ENCODE peak calls at places on chromosomes 5 and 9, in seven cellular contexts. P is A549, E is HepG2, V is GM12878, N is H1, U is IMR-90, J is SK-N-SH. A is an unnamed sample.

GRCh38 chr5:29960323-29960722 is 1233.2 kb upstream of the CDH6 start:
- DNase-seq in V (no peak), P (no peak), E (no peak), U (no peak), N (no peak), J (no peak), A (no peak)

GRCh38 chr5:76099286-76099702 is 16.1 kb downstream of the SV2C start:
- DNase-seq in U (no peak), E (no peak), N (no peak), J (no peak), V (peak), P (no peak), A (no peak)

GRCh38 chr5:180620014-180620413 is 28.7 kb upstream of the SCGB3A1 start:
- DNase-seq in E (no peak), P (no peak), J (no peak), V (no peak), U (no peak), N (no peak), A (no peak)

GRCh38 chr9:130837002-130837511 is 2.0 kb downstream of the ABL1 start:
- DNase-seq in V (no peak), N (no peak), P (peak), J (peak), E (peak), U (peak), A (no peak)

GRCh38 chr5:174097486-174098185 is 52.1 kb downstream of the NSG2 start:
- DNase-seq in U (no peak), E (no peak), P (no peak), N (no peak), J (no peak), V (no peak), A (no peak)

GRCh38 chr9:124280176-124280691 is 22.5 kb downstream of the NEK6 start:
- DNase-seq in U (peak), J (no peak), V (no peak), E (no peak), P (no peak), N (no peak), A (no peak)

GRCh38 chr5:171615201-171616001 is 170.2 kb upstream of the SMIM23 start:
- DNase-seq in U (no peak), J (peak), P (no peak), E (no peak), N (peak), V (no peak), A (peak)

GRCh38 chr9:91231619-91232018 is 130.1 kb downstream of the AUH start:
- DNase-seq in V (no peak), J (no peak), E (no peak), N (no peak), P (no peak), U (no peak), A (no peak)

DNA sequence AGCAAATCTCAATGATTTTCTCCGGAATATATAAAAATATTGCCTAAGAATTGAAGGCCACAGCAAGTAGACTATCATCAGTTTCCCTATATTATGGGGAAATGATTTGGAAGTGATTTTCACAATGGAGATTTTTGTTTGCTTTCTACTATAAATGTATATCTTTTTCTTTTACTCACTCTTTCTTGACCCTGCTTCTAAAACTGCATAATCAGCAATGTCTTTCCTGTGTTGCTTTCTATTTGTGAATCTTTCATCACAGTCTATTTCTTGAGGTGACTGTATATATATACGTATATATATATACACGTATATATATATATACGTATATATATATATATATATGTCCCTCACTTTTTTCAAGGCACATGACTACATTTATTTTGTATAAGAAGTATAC is 622.6 kb downstream of the DTWD2 start:
- DNase-seq in P (no peak), N (no peak), E (no peak), U (no peak), J (no peak), V (no peak), A (no peak)
- TF ChIP-seq RFX5 in P (no peak), N (no peak), E (no peak), U (no peak), J (no peak), V (no peak), A (no peak)

GRCh38 chr5:52177193-52177592 is 610.5 kb upstream of the ITGA1 start:
- DNase-seq in J (peak), E (no peak), V (no peak), U (no peak), P (no peak), N (no peak), A (no peak)

GRCh38 chr5:52173133-52173532 is 614.6 kb upstream of the ITGA1 start:
- DNase-seq in P (no peak), J (no peak), V (no peak), E (no peak), N (no peak), U (no peak), A (no peak)
- TF ChIP-seq RFX5 in P (no peak), J (no peak), V (no peak), E (no peak), N (no peak), U (no peak), A (no peak)

GRCh38 chr5:132237141-132237540 is 9.5 kb upstream of the P4HA2 start:
- DNase-seq in V (no peak), E (no peak), J (no peak), U (peak), N (no peak), P (no peak), A (no peak)

GRCh38 chr5:132238169-132238744 is 10.6 kb upstream of the P4HA2 start:
- DNase-seq in E (peak), V (peak), P (peak), U (peak), J (peak), N (peak), A (peak)

GRCh38 chr5:132239776-132240175 is 12.1 kb upstream of the P4HA2 start:
- DNase-seq in P (no peak), V (no peak), U (no peak), E (no peak), J (no peak), N (no peak), A (no peak)

GRCh38 chr5:132237670-132238069 is 10.0 kb upstream of the P4HA2 start:
- DNase-seq in N (no peak), J (no peak), E (no peak), V (no peak), P (no peak), U (no peak), A (no peak)

GRCh38 chr5:132238901-132239500 is 11.3 kb upstream of the P4HA2 start:
- DNase-seq in P (no peak), N (no peak), E (no peak), U (no peak), V (no peak), J (no peak), A (no peak)
- TF ChIP-seq RFX5 in P (no peak), N (no peak), E (no peak), U (no peak), V (no peak), J (no peak), A (no peak)

DNA sequence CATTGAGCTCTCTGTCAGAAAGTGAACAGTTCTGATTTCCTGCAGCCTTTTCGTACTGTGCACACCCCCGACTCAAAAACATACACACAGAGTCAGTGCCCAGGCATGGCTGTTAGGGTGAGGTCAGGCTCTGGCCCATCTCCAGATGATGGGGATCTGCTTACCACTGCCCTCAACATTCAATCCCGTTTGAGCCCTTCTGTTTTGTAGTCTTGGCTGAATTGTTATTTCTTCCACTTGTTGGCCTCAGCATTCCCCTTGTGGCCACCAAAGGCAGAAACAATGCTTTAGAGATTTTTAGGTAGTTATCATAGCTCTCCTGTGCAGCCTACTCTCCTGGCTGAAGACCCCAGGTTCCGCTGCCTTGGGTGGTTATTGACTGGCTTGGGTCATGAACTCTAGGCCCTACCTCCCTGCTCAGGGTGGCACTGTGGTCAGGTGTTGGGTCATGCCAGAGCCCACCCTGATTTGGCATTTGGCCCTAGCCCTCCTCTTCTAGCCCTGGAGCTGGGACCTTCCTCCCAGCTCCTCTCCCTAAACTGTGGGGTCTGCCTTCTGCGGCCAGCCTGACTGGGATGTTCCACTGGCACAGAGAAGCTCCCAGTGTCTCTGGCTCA is 7.8 kb upstream of the MYOZ3 start:
- DNase-seq in N (no peak), E (no peak), U (peak), V (no peak), P (no peak), J (peak), A (no peak)
- TF ChIP-seq RFX5 in N (no peak), E (no peak), U (no peak), V (no peak), P (no peak), J (no peak), A (no peak)

GRCh38 chr5:170522211-170523128 is 18.6 kb downstream of the KCNIP1 start:
- DNase-seq in V (no peak), P (peak), U (no peak), E (no peak), J (no peak), N (no peak), A (no peak)
- TF ChIP-seq RFX5 in V (no peak), P (no peak), U (no peak), E (no peak), J (no peak), N (no peak), A (no peak)

DNA sequence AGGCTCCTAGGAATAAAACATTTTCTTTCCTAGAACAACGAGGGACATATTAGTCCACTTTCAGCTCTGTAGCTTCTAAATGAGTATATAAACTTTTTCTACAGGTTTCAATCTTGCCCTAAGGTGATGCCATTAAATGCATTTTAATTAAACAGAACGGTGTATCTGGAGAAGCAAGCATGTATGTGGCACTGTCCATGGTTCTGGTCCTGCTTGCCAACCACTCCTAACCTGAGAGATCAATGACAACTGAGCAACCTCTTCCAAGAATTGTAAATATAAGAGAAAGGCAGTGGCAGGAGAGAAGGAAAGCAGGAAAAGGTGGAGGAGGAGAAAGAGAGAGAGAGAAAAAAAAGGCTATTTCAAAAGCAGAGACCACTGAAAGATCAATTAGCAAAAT is 95.6 kb upstream of the SPOCK1 start:
- DNase-seq in E (no peak), N (no peak), P (no peak), V (no peak), U (peak), J (no peak), A (no peak)
- TF ChIP-seq RFX5 in E (no peak), N (no peak), P (no peak), V (no peak), U (no peak), J (no peak), A (no peak)

DNA sequence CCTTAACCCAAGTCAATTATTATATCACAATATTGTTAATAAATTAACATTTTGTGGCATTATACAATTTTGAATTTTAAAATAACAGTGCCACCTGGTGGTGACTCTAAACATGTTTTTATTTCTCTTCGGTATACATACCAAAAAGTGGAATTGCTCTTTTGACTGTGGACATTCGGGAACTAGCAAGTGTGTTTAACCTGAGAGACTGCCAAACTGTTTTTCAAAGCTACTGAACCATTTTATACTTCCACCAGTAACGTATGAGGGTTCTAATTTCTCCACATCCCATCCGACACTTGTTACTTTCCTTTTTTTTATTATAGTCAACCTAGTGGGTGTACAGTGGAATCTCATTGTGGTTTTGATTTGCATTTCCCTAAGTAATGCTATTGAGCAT is 18.3 kb upstream of the HSDL2 start:
- DNase-seq in N (no peak), J (peak), U (peak), V (no peak), P (peak), E (peak), A (no peak)
- TF ChIP-seq RFX5 in N (no peak), J (no peak), U (no peak), V (no peak), P (no peak), E (no peak), A (peak)

GRCh38 chr9:128792978-128793686 is 6.1 kb downstream of the TBC1D13 start:
- DNase-seq in E (no peak), N (no peak), J (no peak), P (no peak), V (no peak), U (no peak), A (peak)

GRCh38 chr9:128787583-128788156 is 617 bp downstream of the TBC1D13 start:
- DNase-seq in U (no peak), J (no peak), E (no peak), N (no peak), V (no peak), P (no peak), A (no peak)

GRCh38 chr9:128792134-128792533 is 5.1 kb downstream of the TBC1D13 start:
- DNase-seq in E (no peak), J (no peak), N (no peak), P (no peak), V (no peak), U (no peak), A (no peak)

GRCh38 chr9:128788445-128788844 is 1.4 kb downstream of the TBC1D13 start:
- DNase-seq in P (no peak), E (no peak), U (no peak), V (no peak), J (no peak), N (no peak), A (no peak)

DNA sequence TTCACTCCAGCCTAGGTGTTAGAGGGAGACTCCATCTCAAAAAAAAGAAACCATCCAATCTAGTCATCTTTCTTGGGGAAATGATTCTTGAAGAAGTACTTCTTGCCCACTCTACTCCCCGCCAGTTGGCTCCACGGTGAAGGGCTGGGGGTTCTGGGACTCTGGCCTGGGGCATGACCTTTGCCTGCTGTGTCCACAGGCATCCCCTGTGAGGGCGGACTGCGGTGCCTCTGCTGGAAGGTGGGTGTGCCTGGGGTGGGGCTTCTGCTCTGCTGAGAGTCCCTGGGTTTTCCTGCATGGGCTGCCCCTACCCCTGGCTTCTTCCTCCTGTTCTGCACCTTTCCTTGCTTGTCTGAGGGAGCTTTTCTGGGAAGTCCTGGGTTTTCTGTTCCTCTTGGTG is 3.5 kb downstream of the TBC1D13 start:
- DNase-seq in U (no peak), V (no peak), P (no peak), N (no peak), E (no peak), J (no peak), A (no peak)
- TF ChIP-seq RFX5 in U (no peak), V (no peak), P (no peak), N (no peak), E (no peak), J (no peak), A (no peak)

DNA sequence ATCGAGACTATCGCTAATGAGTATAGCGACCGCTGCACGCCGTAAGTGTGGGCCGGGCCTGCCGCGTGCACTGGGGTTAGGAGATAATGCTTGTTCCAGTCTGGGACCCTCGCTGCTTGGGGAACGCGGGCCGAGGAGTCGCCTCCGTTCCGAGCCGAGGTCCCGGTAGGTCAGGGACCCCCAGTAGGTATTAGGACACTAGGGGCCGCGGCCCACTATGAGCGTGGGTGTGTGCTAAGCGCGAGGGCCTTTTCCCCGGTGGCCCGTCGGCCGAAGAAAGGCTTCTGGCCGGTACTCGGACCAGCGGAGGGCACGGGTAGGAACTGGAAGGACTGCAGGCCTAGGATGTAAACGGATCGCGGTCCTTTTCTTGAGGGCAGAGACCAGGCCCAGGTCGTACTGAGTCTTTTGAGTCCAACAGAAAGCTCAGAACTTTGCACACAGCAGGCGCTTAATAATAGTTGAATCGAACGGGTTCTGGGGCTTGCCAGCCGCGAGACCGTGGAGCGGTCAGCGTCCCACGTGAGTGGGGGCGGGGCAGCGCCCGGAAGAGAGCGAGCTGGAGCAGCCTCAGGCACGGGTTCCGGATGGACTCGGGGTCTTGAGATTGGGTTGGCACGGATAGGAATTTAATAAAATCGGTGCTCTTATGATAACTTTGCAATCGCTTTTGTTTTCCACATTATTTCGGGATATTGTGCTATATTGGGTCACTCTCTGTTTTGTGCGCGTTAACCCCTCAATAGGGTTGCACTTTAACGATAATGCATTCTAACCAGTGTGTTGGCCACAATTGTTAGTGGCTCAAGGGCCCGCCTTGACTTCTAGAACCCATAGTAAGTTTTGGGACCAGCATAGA is 733 bp downstream of the HSPA4 start:
- DNase-seq in U (peak), V (no peak), N (peak), E (no peak), P (peak), J (peak), A (peak)
- TF ChIP-seq RFX5 in U (no peak), V (no peak), N (no peak), E (no peak), P (no peak), J (no peak), A (no peak)